ENCODE peak calls at places on chromosome 17, in seven cellular contexts. One of them, this sample, is unnamed.

GRCh38 chr17:60743812-60744211 is 66.2 kb downstream of the BCAS3 start:
- DNase-seq in H9: no peak
- DNase-seq in neuronal stem cell: no peak
- DNase-seq in trophoblast cell: no peak
- DNase-seq in IMR-90: peak; percentile 43
- DNase-seq in H1: no peak
- DNase-seq in mesendoderm: peak; percentile 10
- DNase-seq in this sample: no peak

GRCh38 chr17:76138234-76138895 is 2.7 kb downstream of the FOXJ1 start:
- DNase-seq in H1: peak; percentile 72
- DNase-seq in IMR-90: no peak
- DNase-seq in H9: peak; percentile 66
- DNase-seq in trophoblast cell: no peak
- DNase-seq in neuronal stem cell: peak; percentile 77
- DNase-seq in mesendoderm: peak; percentile 66
- DNase-seq in this sample: peak; percentile 19

GRCh38 chr17:3750926-3751325 is 27.2 kb downstream of the HASPIN start:
- DNase-seq in H9: no peak
- DNase-seq in mesendoderm: no peak
- DNase-seq in trophoblast cell: no peak
- DNase-seq in neuronal stem cell: no peak
- DNase-seq in IMR-90: no peak
- DNase-seq in H1: no peak
- DNase-seq in this sample: no peak

GRCh38 chr17:82390860-82391435 is 19.4 kb downstream of the UTS2R start:
- DNase-seq in H9: no peak
- DNase-seq in H1: no peak
- DNase-seq in IMR-90: no peak
- DNase-seq in neuronal stem cell: no peak
- DNase-seq in mesendoderm: no peak
- DNase-seq in trophoblast cell: no peak
- DNase-seq in this sample: no peak

GRCh38 chr17:58283674-58284612 is 3.2 kb upstream of the MPO start:
- DNase-seq in mesendoderm: no peak
- DNase-seq in neuronal stem cell: no peak
- DNase-seq in H9: no peak
- DNase-seq in IMR-90: no peak
- DNase-seq in trophoblast cell: no peak
- DNase-seq in H1: no peak
- DNase-seq in this sample: no peak

GRCh38 chr17:21282231-21282630 is 2.3 kb upstream of the MAP2K3 start:
- DNase-seq in mesendoderm: peak; percentile 68
- DNase-seq in H9: no peak
- DNase-seq in H1: no peak
- DNase-seq in trophoblast cell: peak; percentile 87
- DNase-seq in neuronal stem cell: no peak
- DNase-seq in IMR-90: peak; percentile 98
- DNase-seq in this sample: peak; percentile 98

GRCh38 chr17:40561871-40562611 is 3.2 kb downstream of the CCR7 start:
- DNase-seq in mesendoderm: no peak
- DNase-seq in H1: no peak
- DNase-seq in IMR-90: no peak
- DNase-seq in trophoblast cell: no peak
- DNase-seq in H9: peak; percentile 42
- DNase-seq in neuronal stem cell: no peak
- DNase-seq in this sample: no peak

GRCh38 chr17:66192378-66192687 is 400 bp upstream of the CEP112 start:
- DNase-seq in H1: no peak
- DNase-seq in trophoblast cell: no peak
- DNase-seq in neuronal stem cell: no peak
- DNase-seq in IMR-90: no peak
- DNase-seq in H9: no peak
- DNase-seq in mesendoderm: no peak
- DNase-seq in this sample: no peak

GRCh38 chr17:82524540-82524939 is 5.0 kb downstream of the FOXK2 start:
- DNase-seq in trophoblast cell: no peak
- DNase-seq in IMR-90: no peak
- DNase-seq in H9: no peak
- DNase-seq in neuronal stem cell: no peak
- DNase-seq in mesendoderm: no peak
- DNase-seq in H1: no peak
- DNase-seq in this sample: no peak

GRCh38 chr17:53629188-53629587 is 193.5 kb upstream of the KIF2B start:
- DNase-seq in neuronal stem cell: no peak
- DNase-seq in mesendoderm: no peak
- DNase-seq in H9: no peak
- DNase-seq in trophoblast cell: no peak
- DNase-seq in IMR-90: peak; percentile 30
- DNase-seq in H1: no peak
- DNase-seq in this sample: no peak

GRCh38 chr17:53316988-53317387 is 505.7 kb upstream of the KIF2B start:
- DNase-seq in mesendoderm: no peak
- DNase-seq in IMR-90: no peak
- DNase-seq in neuronal stem cell: no peak
- DNase-seq in trophoblast cell: no peak
- DNase-seq in H9: no peak
- DNase-seq in H1: no peak
- DNase-seq in this sample: no peak

GRCh38 chr17:77769215-77769614 is 189.3 kb upstream of the TNRC6C start:
- DNase-seq in trophoblast cell: no peak
- DNase-seq in H9: no peak
- DNase-seq in mesendoderm: no peak
- DNase-seq in neuronal stem cell: no peak
- DNase-seq in H1: no peak
- DNase-seq in IMR-90: peak; percentile 6
- DNase-seq in this sample: no peak

GRCh38 chr17:64006361-64007088 is 8.4 kb downstream of the PRR29 start:
- DNase-seq in IMR-90: no peak
- DNase-seq in H1: peak; percentile 39
- DNase-seq in neuronal stem cell: no peak
- DNase-seq in H9: peak; percentile 24
- DNase-seq in trophoblast cell: no peak
- DNase-seq in mesendoderm: no peak
- DNase-seq in this sample: no peak
- H3K79me1 ChIP-seq in IMR-90: no peaks in the 10 kb centered on the region
- H3K79me1 ChIP-seq in H1: no peaks in the 10 kb centered on the region
- H3K79me1 ChIP-seq in neuronal stem cell: no peaks in the 10 kb centered on the region
- H3K79me1 ChIP-seq in H9: no peaks in the 10 kb centered on the region
- H3K79me1 ChIP-seq in trophoblast cell: no peaks in the 10 kb centered on the region
- H3K79me1 ChIP-seq in mesendoderm: no peaks in the 10 kb centered on the region
- H3K79me1 ChIP-seq in this sample: no peaks in the 10 kb centered on the region

GRCh38 chr17:335691-336090 is 16.9 kb downstream of the RPH3AL start:
- DNase-seq in trophoblast cell: no peak
- DNase-seq in mesendoderm: peak; percentile 92
- DNase-seq in neuronal stem cell: no peak
- DNase-seq in H1: no peak
- DNase-seq in H9: peak; percentile 85
- DNase-seq in IMR-90: no peak
- DNase-seq in this sample: no peak
- H3K4ac ChIP-seq in trophoblast cell: no peak overlapping the region
- H3K4ac ChIP-seq in mesendoderm: no peak overlapping the region
- H3K4ac ChIP-seq in neuronal stem cell: no peak overlapping the region
- H3K4ac ChIP-seq in H1: no peak overlapping the region
- H3K4ac ChIP-seq in H9: no peak overlapping the region
- H3K4ac ChIP-seq in IMR-90: no peak overlapping the region
- H3K4ac ChIP-seq in this sample: no peak overlapping the region

DNA sequence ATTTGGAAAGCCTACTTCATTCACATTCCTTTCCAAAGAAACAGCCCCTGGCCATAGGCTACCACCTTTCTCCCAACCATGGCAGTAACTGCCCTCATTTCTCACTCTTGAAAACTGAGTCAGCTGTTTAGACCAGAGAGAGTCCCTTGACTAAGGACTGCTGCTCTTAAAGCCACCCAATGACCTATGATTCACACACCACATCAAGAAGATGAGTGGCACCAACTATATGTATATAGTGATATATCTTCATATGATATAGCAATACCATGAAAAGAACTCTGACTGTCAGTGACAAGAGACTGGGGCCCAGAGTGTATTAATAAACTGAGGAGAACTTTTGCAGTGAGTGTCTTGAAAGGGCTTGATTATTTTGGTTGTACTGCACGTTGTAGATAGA is 404.5 kb upstream of the ASIC2 start:
- DNase-seq in H1: no peak
- DNase-seq in H9: no peak
- DNase-seq in IMR-90: no peak
- DNase-seq in neuronal stem cell: no peak
- DNase-seq in trophoblast cell: no peak
- DNase-seq in mesendoderm: no peak
- DNase-seq in this sample: no peak
- H3K23ac ChIP-seq in H1: no peak overlapping the region
- H3K23ac ChIP-seq in H9: no peak overlapping the region
- H3K23ac ChIP-seq in IMR-90: no peak overlapping the region
- H3K23ac ChIP-seq in neuronal stem cell: no peak overlapping the region
- H3K23ac ChIP-seq in trophoblast cell: peak overlapping the region; percentile 91
- H3K23ac ChIP-seq in mesendoderm: no peak overlapping the region
- H3K23ac ChIP-seq in this sample: no peak overlapping the region

GRCh38 chr17:27751166-27751565 is 49.2 kb downstream of the NOS2 start:
- DNase-seq in trophoblast cell: no peak
- DNase-seq in neuronal stem cell: no peak
- DNase-seq in mesendoderm: no peak
- DNase-seq in IMR-90: no peak
- DNase-seq in H1: peak; percentile 30
- DNase-seq in H9: peak; percentile 16
- DNase-seq in this sample: no peak
- H3K79me1 ChIP-seq in trophoblast cell: no peaks in the 10 kb centered on the region
- H3K79me1 ChIP-seq in neuronal stem cell: no peaks in the 10 kb centered on the region
- H3K79me1 ChIP-seq in mesendoderm: no peaks in the 10 kb centered on the region
- H3K79me1 ChIP-seq in IMR-90: no peaks in the 10 kb centered on the region
- H3K79me1 ChIP-seq in H1: no peaks in the 10 kb centered on the region
- H3K79me1 ChIP-seq in H9: no peaks in the 10 kb centered on the region
- H3K79me1 ChIP-seq in this sample: no peaks in the 10 kb centered on the region

DNA sequence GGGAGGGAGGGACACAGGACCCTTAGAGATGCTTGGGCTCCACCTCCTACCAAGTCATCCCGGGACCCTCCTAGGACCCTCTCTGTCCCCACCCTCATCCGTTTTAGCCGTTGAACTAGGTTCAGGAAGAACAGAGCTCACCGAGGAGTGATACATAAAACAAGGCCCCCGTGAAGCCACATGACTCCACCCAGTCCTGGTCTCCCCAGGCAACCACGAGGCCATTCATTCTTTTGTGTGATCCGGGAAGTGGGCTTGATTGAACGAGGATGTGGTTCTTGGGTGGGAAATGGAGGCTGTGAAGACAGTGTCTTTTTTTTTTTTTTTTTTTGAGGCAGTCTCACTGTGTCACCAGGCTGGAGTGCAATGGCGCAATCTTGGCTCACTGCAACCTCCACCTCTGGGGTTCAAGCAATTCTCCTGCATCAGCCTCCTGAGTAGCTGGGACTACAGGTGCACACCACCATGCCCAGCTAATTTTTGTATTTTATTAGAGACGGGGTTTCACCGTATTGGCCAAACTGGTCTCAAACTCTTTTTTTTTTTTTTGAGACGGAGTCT is 14.8 kb downstream of the TRARG1 start:
- DNase-seq in H9: no peak
- DNase-seq in IMR-90: no peak
- DNase-seq in mesendoderm: no peak
- DNase-seq in neuronal stem cell: no peak
- DNase-seq in trophoblast cell: no peak
- DNase-seq in H1: no peak
- DNase-seq in this sample: no peak
- H3K4ac ChIP-seq in H9: no peak overlapping the region
- H3K4ac ChIP-seq in IMR-90: no peak overlapping the region
- H3K4ac ChIP-seq in mesendoderm: no peak overlapping the region
- H3K4ac ChIP-seq in neuronal stem cell: no peak overlapping the region
- H3K4ac ChIP-seq in trophoblast cell: no peak overlapping the region
- H3K4ac ChIP-seq in H1: no peak overlapping the region
- H3K4ac ChIP-seq in this sample: no peak overlapping the region

GRCh38 chr17:49226771-49227435 is 3.7 kb downstream of the PHOSPHO1 start:
- DNase-seq in neuronal stem cell: no peak
- DNase-seq in trophoblast cell: no peak
- DNase-seq in mesendoderm: no peak
- DNase-seq in IMR-90: no peak
- DNase-seq in H1: no peak
- DNase-seq in H9: no peak
- DNase-seq in this sample: no peak
- H3K23ac ChIP-seq in neuronal stem cell: no peak overlapping the region
- H3K23ac ChIP-seq in trophoblast cell: no peak overlapping the region
- H3K23ac ChIP-seq in mesendoderm: no peak overlapping the region
- H3K23ac ChIP-seq in IMR-90: no peak overlapping the region
- H3K23ac ChIP-seq in H1: no peak overlapping the region
- H3K23ac ChIP-seq in H9: no peak overlapping the region
- H3K23ac ChIP-seq in this sample: no peak overlapping the region

DNA sequence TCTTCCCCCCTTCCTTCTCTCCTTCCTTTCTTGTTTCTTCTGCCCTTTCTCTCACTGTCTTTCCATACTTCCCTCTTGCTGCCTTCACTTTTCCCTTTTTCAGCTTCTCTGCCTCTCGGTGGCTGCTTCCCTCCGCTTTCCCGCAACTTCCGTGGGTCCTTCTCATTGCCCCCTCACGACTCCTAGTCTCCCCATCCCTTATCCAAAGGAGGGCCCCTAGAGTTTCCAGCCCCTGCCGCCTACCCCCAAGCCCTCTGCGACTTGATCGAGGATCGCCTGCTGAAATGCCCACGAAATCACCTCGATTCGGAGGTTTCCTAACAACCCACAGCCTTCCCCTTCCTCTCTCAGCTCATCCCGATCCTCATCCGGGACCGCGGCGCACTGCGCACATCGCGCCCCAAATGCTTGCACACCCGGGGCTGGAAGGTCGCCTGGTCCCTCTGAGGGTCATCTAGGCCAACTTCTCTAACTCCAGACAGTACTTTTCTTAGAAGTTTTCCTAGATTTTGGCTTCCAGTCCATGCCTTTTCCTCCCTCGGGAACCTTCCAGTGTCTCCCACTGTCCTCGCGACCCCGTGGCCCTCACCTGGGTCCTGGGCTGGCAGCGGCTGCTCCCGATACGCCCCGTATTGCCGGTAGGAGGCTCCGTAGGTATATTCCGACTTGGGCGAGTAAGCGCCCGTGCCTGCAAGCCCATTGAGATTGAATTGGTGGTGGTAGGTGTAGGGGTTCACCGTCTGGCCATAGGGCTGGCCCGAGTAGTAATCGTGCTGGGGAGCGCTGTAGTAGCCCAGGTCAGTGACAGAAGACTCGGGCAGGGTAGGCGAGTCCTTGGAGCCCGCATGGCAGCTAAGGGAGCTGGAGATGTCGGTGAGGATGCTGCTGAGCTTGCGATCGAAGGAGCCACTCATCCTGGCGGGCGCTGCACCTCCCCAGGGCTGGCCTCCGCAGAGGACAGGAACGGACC is 654 bp downstream of the DLX3 start:
- DNase-seq in trophoblast cell: no peak
- DNase-seq in mesendoderm: peak; percentile 64
- DNase-seq in H1: peak; percentile 80
- DNase-seq in IMR-90: no peak
- DNase-seq in H9: peak; percentile 84
- DNase-seq in neuronal stem cell: no peak
- DNase-seq in this sample: no peak
- H3K79me1 ChIP-seq in trophoblast cell: peaks cover 20% of the 10 kb centered on the region
- H3K79me1 ChIP-seq in mesendoderm: no peaks in the 10 kb centered on the region
- H3K79me1 ChIP-seq in H1: no peaks in the 10 kb centered on the region
- H3K79me1 ChIP-seq in IMR-90: no peaks in the 10 kb centered on the region
- H3K79me1 ChIP-seq in H9: no peaks in the 10 kb centered on the region
- H3K79me1 ChIP-seq in neuronal stem cell: no peaks in the 10 kb centered on the region
- H3K79me1 ChIP-seq in this sample: no peaks in the 10 kb centered on the region

This sample was measured in mesenchymal stem cell.